ENCODE peak calls at places on chromosomes 2 and 18, in ten cellular contexts. D, P, Y, A, T, N, V, W, M and K are unnamed samples.

GRCh38 chr2:94880507-94880906 is 9.3 kb downstream of the TEKT4 start:
- DNase-seq in D (no peak), P (no peak), Y (no peak), A (no peak), T (no peak), N (no peak), V (no peak), W (no peak), M (no peak), K (no peak)

GRCh38 chr2:222228046-222228445 is 70.8 kb downstream of the PAX3 start:
- DNase-seq in D (no peak), P (no peak), Y (no peak), A (no peak), T (no peak), N (no peak), V (no peak), W (no peak), M (no peak), K (no peak)

GRCh38 chr2:98805412-98806265 is 74.7 kb upstream of the MGAT4A start:
- DNase-seq in D (peak), P (no peak), Y (no peak), A (no peak), T (peak), N (no peak), V (no peak), W (no peak), M (peak), K (peak)

GRCh38 chr2:20632446-20632990 is 18.4 kb downstream of the HS1BP3 start:
- DNase-seq in D (no peak), P (no peak), Y (no peak), A (no peak), T (no peak), N (no peak), V (no peak), W (no peak), M (no peak), K (no peak)

GRCh38 chr2:18845854-18846253 is 256.5 kb upstream of the NT5C1B start:
- DNase-seq in D (no peak), P (no peak), Y (no peak), A (no peak), T (no peak), N (no peak), V (no peak), W (no peak), M (no peak), K (no peak)

GRCh38 chr2:190190507-190190906 is 128.0 kb upstream of the MSTN start:
- DNase-seq in D (peak), P (no peak), Y (no peak), A (no peak), T (no peak), N (no peak), V (no peak), W (no peak), M (peak), K (no peak)

GRCh38 chr2:109341363-109341762 is 212.4 kb downstream of the SH3RF3 start:
- DNase-seq in D (no peak), P (no peak), Y (no peak), A (no peak), T (no peak), N (no peak), V (no peak), W (no peak), M (no peak), K (no peak)

GRCh38 chr2:225100269-225100668 is 58.0 kb upstream of the DOCK10 start:
- DNase-seq in D (peak), P (no peak), Y (no peak), A (no peak), T (no peak), N (no peak), V (no peak), W (no peak), M (peak), K (no peak)

GRCh38 chr2:16330571-16331351 is 334.9 kb downstream of the CYRIA start:
- DNase-seq in D (no peak), P (no peak), Y (no peak), A (peak), T (peak), N (no peak), V (no peak), W (no peak), M (peak), K (no peak)

GRCh38 chr2:233264667-233265066 is 13.2 kb downstream of the ATG16L1 start:
- DNase-seq in D (no peak), P (no peak), Y (no peak), A (no peak), T (no peak), N (no peak), V (no peak), W (no peak), M (no peak), K (no peak)

GRCh38 chr2:50712569-50712968 is 319.4 kb downstream of the NRXN1 start:
- DNase-seq in D (no peak), P (no peak), Y (no peak), A (no peak), T (no peak), N (no peak), V (no peak), W (no peak), M (no peak), K (no peak)

GRCh38 chr2:211351998-211352397 is 795.6 kb downstream of the CPS1 start:
- DNase-seq in D (no peak), P (no peak), Y (no peak), A (peak), T (no peak), N (no peak), V (no peak), W (no peak), M (peak), K (no peak)

GRCh38 chr2:174395284-174395968 is at the start of gene SCRN3:
- DNase-seq in D (peak), P (peak), Y (peak), A (peak), T (peak), N (peak), V (peak), W (peak), M (peak), K (peak)

GRCh38 chr2:101893676-101894381 is 97.9 kb upstream of the IL1R2 start:
- DNase-seq in D (peak), P (no peak), Y (no peak), A (no peak), T (no peak), N (peak), V (no peak), W (no peak), M (no peak), K (no peak)

GRCh38 chr2:21040468-21041377 is 3.1 kb downstream of the APOB start:
- DNase-seq in D (no peak), P (no peak), Y (no peak), A (no peak), T (no peak), N (no peak), V (no peak), W (no peak), M (no peak), K (no peak)

GRCh38 chr18:23958036-23958435 is 56.5 kb upstream of the TTC39C start:
- DNase-seq in D (peak), P (no peak), Y (no peak), A (no peak), T (peak), N (no peak), V (no peak), W (no peak), M (peak), K (no peak)

GRCh38 chr2:10831387-10831985 is 18.9 kb upstream of the PDIA6 start:
- DNase-seq in D (no peak), P (no peak), Y (no peak), A (no peak), T (no peak), N (no peak), V (no peak), W (no peak), M (no peak), K (no peak)

GRCh38 chr2:54289942-54290702 is 34.1 kb upstream of the TSPYL6 start:
- DNase-seq in D (no peak), P (no peak), Y (no peak), A (no peak), T (no peak), N (no peak), V (no peak), W (no peak), M (no peak), K (no peak)

GRCh38 chr2:10911291-10912075 is at the start of gene KCNF1:
- DNase-seq in D (peak), P (no peak), Y (no peak), A (peak), T (no peak), N (no peak), V (no peak), W (no peak), M (peak), K (no peak)

GRCh38 chr18:51668101-51668500 is 470.6 kb upstream of the MEX3C start:
- DNase-seq in D (peak), P (no peak), Y (peak), A (peak), T (peak), N (no peak), V (peak), W (peak), M (peak), K (no peak)

GRCh38 chr18:71028285-71028762 is 739.5 kb downstream of the SOCS6 start:
- DNase-seq in D (no peak), P (no peak), Y (no peak), A (peak), T (no peak), N (no peak), V (no peak), W (no peak), M (no peak), K (no peak)

GRCh38 chr2:48452108-48452507 is 77.8 kb upstream of the STON1 start:
- DNase-seq in D (no peak), P (no peak), Y (no peak), A (peak), T (no peak), N (no peak), V (no peak), W (no peak), M (no peak), K (no peak)

GRCh38 chr2:218861645-218862318 is 2.2 kb downstream of the WNT6 start:
- DNase-seq in D (no peak), P (no peak), Y (no peak), A (no peak), T (no peak), N (no peak), V (no peak), W (no peak), M (no peak), K (no peak)

GRCh38 chr2:122186761-122187222 is 431.3 kb downstream of the TSN start:
- DNase-seq in D (no peak), P (no peak), Y (no peak), A (no peak), T (no peak), N (no peak), V (no peak), W (no peak), M (no peak), K (no peak)

GRCh38 chr2:207763308-207763707 is 6.4 kb downstream of the FZD5 start:
- DNase-seq in D (no peak), P (no peak), Y (no peak), A (no peak), T (no peak), N (no peak), V (no peak), W (no peak), M (no peak), K (no peak)

GRCh38 chr2:109292377-109292776 is 163.4 kb downstream of the SH3RF3 start:
- DNase-seq in D (no peak), P (no peak), Y (no peak), A (no peak), T (no peak), N (no peak), V (no peak), W (no peak), M (no peak), K (no peak)

GRCh38 chr2:119290859-119291587 is 67.4 kb downstream of the STEAP3 start:
- DNase-seq in D (peak), P (peak), Y (peak), A (peak), T (peak), N (peak), V (peak), W (peak), M (peak), K (no peak)

GRCh38 chr2:36300697-36301096 is 54.9 kb upstream of the CRIM1 start:
- DNase-seq in D (no peak), P (no peak), Y (no peak), A (no peak), T (no peak), N (no peak), V (no peak), W (no peak), M (no peak), K (no peak)

GRCh38 chr2:96947949-96948348 is 38.4 kb downstream of the FAM178B start:
- DNase-seq in D (no peak), P (no peak), Y (no peak), A (no peak), T (no peak), N (no peak), V (no peak), W (no peak), M (no peak), K (no peak)

GRCh38 chr18:59005266-59005665 is 134.4 kb upstream of the SEC11C start:
- DNase-seq in D (peak), P (no peak), Y (no peak), A (no peak), T (peak), N (peak), V (no peak), W (no peak), M (peak), K (no peak)

GRCh38 chr2:2422621-2423020 is 91.5 kb upstream of the MYT1L start:
- DNase-seq in D (no peak), P (no peak), Y (no peak), A (no peak), T (no peak), N (no peak), V (no peak), W (no peak), M (no peak), K (no peak)

GRCh38 chr2:150051004-150051403 is 436.5 kb downstream of the RND3 start:
- DNase-seq in D (no peak), P (no peak), Y (no peak), A (no peak), T (no peak), N (no peak), V (no peak), W (no peak), M (no peak), K (no peak)

GRCh38 chr18:24860978-24861680 is 400.7 kb downstream of the HRH4 start:
- DNase-seq in D (no peak), P (no peak), Y (no peak), A (no peak), T (no peak), N (no peak), V (no peak), W (no peak), M (no peak), K (no peak)

GRCh38 chr2:225824748-225825449 is 425.4 kb downstream of the NYAP2 start:
- DNase-seq in D (no peak), P (no peak), Y (no peak), A (peak), T (no peak), N (peak), V (no peak), W (no peak), M (no peak), K (no peak)

GRCh38 chr2:238439093-238439849 is 12.5 kb downstream of the ASB1 start:
- DNase-seq in D (peak), P (no peak), Y (no peak), A (no peak), T (no peak), N (no peak), V (peak), W (no peak), M (peak), K (peak)

GRCh38 chr18:51234117-51235010 is 36.9 kb upstream of the MEX3C start:
- DNase-seq in D (no peak), P (no peak), Y (no peak), A (no peak), T (no peak), N (no peak), V (no peak), W (no peak), M (no peak), K (no peak)

GRCh38 chr2:168245074-168245825 is 2.1 kb downstream of the STK39 start:
- DNase-seq in D (no peak), P (no peak), Y (no peak), A (no peak), T (no peak), N (no peak), V (no peak), W (no peak), M (peak), K (no peak)

GRCh38 chr2:183809404-183809803 is 685.2 kb downstream of the NUP35 start:
- DNase-seq in D (no peak), P (no peak), Y (no peak), A (no peak), T (no peak), N (no peak), V (no peak), W (no peak), M (peak), K (no peak)

DNA sequence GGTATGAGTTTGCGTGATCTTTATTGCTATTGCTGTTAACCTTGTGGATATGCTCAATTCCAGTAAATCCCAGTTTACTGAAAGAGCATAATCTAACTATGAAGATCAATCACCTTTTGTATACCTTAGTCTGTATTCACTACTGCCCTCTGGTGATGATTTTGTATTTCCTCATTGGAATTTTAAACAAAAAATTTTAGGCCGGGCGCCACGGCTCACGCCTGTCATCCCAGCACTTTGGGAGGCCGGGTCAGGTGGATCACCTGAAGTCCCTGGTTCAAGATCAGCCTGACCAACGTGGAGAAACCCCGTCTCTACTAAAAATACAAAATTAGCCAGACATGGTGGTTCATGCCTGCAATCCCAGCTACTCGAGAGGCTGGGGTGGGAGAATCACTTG is 5.1 kb downstream of the COMMD1 start:
- DNase-seq in D (no peak), P (no peak), Y (no peak), A (no peak), T (no peak), N (no peak), V (no peak), W (no peak), M (no peak), K (no peak)
- TF ChIP-seq CTCF in D (peak), P (no peak), Y (peak), A (peak), T (peak), N (no peak), V (peak), W (no peak), M (no peak), K (peak)

GRCh38 chr2:196718796-196719564 is 79.5 kb downstream of the CCDC150 start:
- DNase-seq in D (peak), P (no peak), Y (peak), A (peak), T (no peak), N (no peak), V (no peak), W (no peak), M (peak), K (peak)
- TF ChIP-seq CTCF in D (peak), P (no peak), Y (peak), A (peak), T (no peak), N (peak), V (peak), W (no peak), M (peak), K (peak)

GRCh38 chr2:24920813-24921441 is 890 bp upstream of the ADCY3 start:
- DNase-seq in D (no peak), P (no peak), Y (no peak), A (no peak), T (no peak), N (no peak), V (no peak), W (peak), M (no peak), K (no peak)
- TF ChIP-seq CTCF in D (peak), P (no peak), Y (peak), A (peak), T (no peak), N (peak), V (peak), W (peak), M (no peak), K (peak)

GRCh38 chr18:76847926-76848325 is 25.6 kb downstream of the ZNF236 start:
- DNase-seq in D (no peak), P (no peak), Y (no peak), A (no peak), T (no peak), N (peak), V (no peak), W (no peak), M (no peak), K (no peak)
- TF ChIP-seq CTCF in D (peak), P (no peak), Y (peak), A (peak), T (no peak), N (no peak), V (no peak), W (no peak), M (peak), K (no peak)

GRCh38 chr2:210174086-210174485 is 2.9 kb upstream of the KANSL1L start:
- DNase-seq in D (no peak), P (no peak), Y (no peak), A (no peak), T (no peak), N (no peak), V (no peak), W (no peak), M (no peak), K (no peak)

GRCh38 chr2:210170442-210171303 is 536 bp downstream of the KANSL1L start:
- DNase-seq in D (peak), P (peak), Y (peak), A (peak), T (peak), N (peak), V (peak), W (peak), M (peak), K (peak)

GRCh38 chr2:210169871-210170441 is 1.3 kb downstream of the KANSL1L start:
- DNase-seq in D (peak), P (no peak), Y (peak), A (no peak), T (no peak), N (no peak), V (no peak), W (peak), M (peak), K (peak)

GRCh38 chr2:210172219-210172575 is 988 bp upstream of the KANSL1L start:
- DNase-seq in D (no peak), P (no peak), Y (no peak), A (no peak), T (no peak), N (no peak), V (no peak), W (no peak), M (no peak), K (no peak)

GRCh38 chr2:210171309-210172218 is at the start of gene KANSL1L:
- DNase-seq in D (peak), P (peak), Y (peak), A (peak), T (peak), N (peak), V (peak), W (peak), M (peak), K (peak)
- TF ChIP-seq CTCF in D (no peak), P (no peak), Y (no peak), A (peak), T (peak), N (no peak), V (no peak), W (no peak), M (no peak), K (no peak)

GRCh38 chr2:62382122-62382521 is 123.9 kb downstream of the TMEM17 start:
- DNase-seq in D (no peak), P (no peak), Y (no peak), A (no peak), T (no peak), N (no peak), V (no peak), W (no peak), M (no peak), K (no peak)
- TF ChIP-seq CTCF in D (no peak), P (no peak), Y (no peak), A (no peak), T (no peak), N (no peak), V (no peak), W (no peak), M (no peak), K (no peak)

GRCh38 chr2:28449489-28450395 is 46.1 kb upstream of the PLB1 start:
- DNase-seq in D (peak), P (no peak), Y (no peak), A (no peak), T (no peak), N (no peak), V (no peak), W (no peak), M (peak), K (no peak)
- TF ChIP-seq CTCF in D (no peak), P (no peak), Y (no peak), A (no peak), T (no peak), N (no peak), V (no peak), W (no peak), M (no peak), K (no peak)

GRCh38 chr18:55783921-55784320 is 195.9 kb upstream of the TCF4 start:
- DNase-seq in D (no peak), P (no peak), Y (no peak), A (no peak), T (no peak), N (no peak), V (no peak), W (no peak), M (no peak), K (no peak)

GRCh38 chr18:55779711-55780590 is 192.0 kb upstream of the TCF4 start:
- DNase-seq in D (peak), P (no peak), Y (no peak), A (peak), T (peak), N (no peak), V (no peak), W (peak), M (peak), K (no peak)

GRCh38 chr18:55779461-55779710 is 191.4 kb upstream of the TCF4 start:
- DNase-seq in D (no peak), P (no peak), Y (no peak), A (peak), T (peak), N (no peak), V (no peak), W (peak), M (no peak), K (no peak)

GRCh38 chr18:55780591-55781071 is 192.6 kb upstream of the TCF4 start:
- DNase-seq in D (peak), P (no peak), Y (no peak), A (no peak), T (no peak), N (no peak), V (no peak), W (peak), M (peak), K (no peak)

GRCh38 chr18:55781481-55781957 is 193.5 kb upstream of the TCF4 start:
- DNase-seq in D (peak), P (no peak), Y (peak), A (peak), T (peak), N (no peak), V (peak), W (no peak), M (peak), K (peak)
- TF ChIP-seq CTCF in D (peak), P (no peak), Y (peak), A (peak), T (peak), N (peak), V (peak), W (no peak), M (peak), K (peak)